ENCODE peak calls at places on chromosomes 11 and 22, in seven cellular contexts. One of them, this sample, is unnamed.
A peak's percentile ranks its signal among the peaks of the same experiment; 100 is the strongest.

GRCh38 chr11:74397531-74398243 is 546 bp downstream of the PGM2L1 start:
- DNase-seq in stimulated activated CD4-positive, alpha-beta T cell treated with anti-CD3 and anti-CD28 coated beads, Interleukin-12 subunit alpha, Interleukin-12 subunit beta, amount 100 ng/mL, for 48 hours: no peak
- DNase-seq in fibroblast of mammary gland: no peak
- DNase-seq in KBM-7: peak; percentile 77
- DNase-seq in left cardiac atrium: no peak
- DNase-seq in HEK293T: peak; percentile 36
- DNase-seq in activated naive CD4-positive, alpha-beta T cell treated with anti-CD3 and anti-CD28 coated beads for 36 hours: peak; percentile 49
- DNase-seq in this sample: peak; percentile 32

GRCh38 chr22:37204045-37204655 is 8.1 kb downstream of the SSTR3 start:
- DNase-seq in stimulated activated CD4-positive, alpha-beta T cell treated with anti-CD3 and anti-CD28 coated beads, Interleukin-12 subunit alpha, Interleukin-12 subunit beta, amount 100 ng/mL, for 48 hours: no peak
- DNase-seq in fibroblast of mammary gland: no peak
- DNase-seq in KBM-7: no peak
- DNase-seq in left cardiac atrium: no peak
- DNase-seq in HEK293T: no peak
- DNase-seq in activated naive CD4-positive, alpha-beta T cell treated with anti-CD3 and anti-CD28 coated beads for 36 hours: no peak
- DNase-seq in this sample: no peak

GRCh38 chr22:32541481-32541880 is 66.9 kb downstream of the FBXO7 start:
- DNase-seq in stimulated activated CD4-positive, alpha-beta T cell treated with anti-CD3 and anti-CD28 coated beads, Interleukin-12 subunit alpha, Interleukin-12 subunit beta, amount 100 ng/mL, for 48 hours: no peak
- DNase-seq in fibroblast of mammary gland: no peak
- DNase-seq in KBM-7: no peak
- DNase-seq in left cardiac atrium: no peak
- DNase-seq in HEK293T: no peak
- DNase-seq in activated naive CD4-positive, alpha-beta T cell treated with anti-CD3 and anti-CD28 coated beads for 36 hours: no peak
- DNase-seq in this sample: no peak

GRCh38 chr11:35427158-35427557 is 7.8 kb upstream of the SLC1A2 start:
- DNase-seq in stimulated activated CD4-positive, alpha-beta T cell treated with anti-CD3 and anti-CD28 coated beads, Interleukin-12 subunit alpha, Interleukin-12 subunit beta, amount 100 ng/mL, for 48 hours: no peak
- DNase-seq in fibroblast of mammary gland: peak; percentile 62
- DNase-seq in KBM-7: no peak
- DNase-seq in left cardiac atrium: peak; percentile 55
- DNase-seq in HEK293T: no peak
- DNase-seq in activated naive CD4-positive, alpha-beta T cell treated with anti-CD3 and anti-CD28 coated beads for 36 hours: no peak
- DNase-seq in this sample: peak; percentile 76

GRCh38 chr22:41922940-41923594 is 3.5 kb downstream of the TNFRSF13C start:
- DNase-seq in stimulated activated CD4-positive, alpha-beta T cell treated with anti-CD3 and anti-CD28 coated beads, Interleukin-12 subunit alpha, Interleukin-12 subunit beta, amount 100 ng/mL, for 48 hours: no peak
- DNase-seq in fibroblast of mammary gland: no peak
- DNase-seq in KBM-7: no peak
- DNase-seq in left cardiac atrium: no peak
- DNase-seq in HEK293T: no peak
- DNase-seq in activated naive CD4-positive, alpha-beta T cell treated with anti-CD3 and anti-CD28 coated beads for 36 hours: no peak
- DNase-seq in this sample: no peak

GRCh38 chr11:18907391-18907790 is 31.8 kb downstream of the MRGPRX1 start:
- DNase-seq in stimulated activated CD4-positive, alpha-beta T cell treated with anti-CD3 and anti-CD28 coated beads, Interleukin-12 subunit alpha, Interleukin-12 subunit beta, amount 100 ng/mL, for 48 hours: no peak
- DNase-seq in fibroblast of mammary gland: peak; percentile 2
- DNase-seq in KBM-7: no peak
- DNase-seq in left cardiac atrium: no peak
- DNase-seq in HEK293T: no peak
- DNase-seq in activated naive CD4-positive, alpha-beta T cell treated with anti-CD3 and anti-CD28 coated beads for 36 hours: no peak
- DNase-seq in this sample: no peak

GRCh38 chr22:35862697-35863096 is 145.0 kb downstream of the APOL5 start:
- DNase-seq in stimulated activated CD4-positive, alpha-beta T cell treated with anti-CD3 and anti-CD28 coated beads, Interleukin-12 subunit alpha, Interleukin-12 subunit beta, amount 100 ng/mL, for 48 hours: no peak
- DNase-seq in fibroblast of mammary gland: no peak
- DNase-seq in KBM-7: no peak
- DNase-seq in left cardiac atrium: no peak
- DNase-seq in HEK293T: no peak
- DNase-seq in activated naive CD4-positive, alpha-beta T cell treated with anti-CD3 and anti-CD28 coated beads for 36 hours: no peak
- DNase-seq in this sample: no peak

GRCh38 chr11:56048480-56048879 is 21.0 kb downstream of the OR5AS1 start:
- DNase-seq in stimulated activated CD4-positive, alpha-beta T cell treated with anti-CD3 and anti-CD28 coated beads, Interleukin-12 subunit alpha, Interleukin-12 subunit beta, amount 100 ng/mL, for 48 hours: no peak
- DNase-seq in fibroblast of mammary gland: no peak
- DNase-seq in KBM-7: no peak
- DNase-seq in left cardiac atrium: no peak
- DNase-seq in HEK293T: no peak
- DNase-seq in activated naive CD4-positive, alpha-beta T cell treated with anti-CD3 and anti-CD28 coated beads for 36 hours: no peak
- DNase-seq in this sample: no peak

GRCh38 chr11:803770-804598 is 1.0 kb downstream of the PIDD1 start:
- DNase-seq in stimulated activated CD4-positive, alpha-beta T cell treated with anti-CD3 and anti-CD28 coated beads, Interleukin-12 subunit alpha, Interleukin-12 subunit beta, amount 100 ng/mL, for 48 hours: no peak
- DNase-seq in fibroblast of mammary gland: no peak
- DNase-seq in KBM-7: peak; percentile 47
- DNase-seq in left cardiac atrium: no peak
- DNase-seq in HEK293T: no peak
- DNase-seq in activated naive CD4-positive, alpha-beta T cell treated with anti-CD3 and anti-CD28 coated beads for 36 hours: no peak
- DNase-seq in this sample: peak; percentile 24

GRCh38 chr11:69474736-69475135 is 6.7 kb upstream of the LINC01488 start:
- DNase-seq in stimulated activated CD4-positive, alpha-beta T cell treated with anti-CD3 and anti-CD28 coated beads, Interleukin-12 subunit alpha, Interleukin-12 subunit beta, amount 100 ng/mL, for 48 hours: no peak
- DNase-seq in fibroblast of mammary gland: no peak
- DNase-seq in KBM-7: no peak
- DNase-seq in left cardiac atrium: no peak
- DNase-seq in HEK293T: no peak
- DNase-seq in activated naive CD4-positive, alpha-beta T cell treated with anti-CD3 and anti-CD28 coated beads for 36 hours: no peak
- DNase-seq in this sample: no peak

GRCh38 chr11:83132191-83132590 is 24.7 kb upstream of the PCF11 start:
- DNase-seq in stimulated activated CD4-positive, alpha-beta T cell treated with anti-CD3 and anti-CD28 coated beads, Interleukin-12 subunit alpha, Interleukin-12 subunit beta, amount 100 ng/mL, for 48 hours: no peak
- DNase-seq in fibroblast of mammary gland: no peak
- DNase-seq in KBM-7: no peak
- DNase-seq in left cardiac atrium: no peak
- DNase-seq in HEK293T: no peak
- DNase-seq in activated naive CD4-positive, alpha-beta T cell treated with anti-CD3 and anti-CD28 coated beads for 36 hours: no peak
- DNase-seq in this sample: no peak

GRCh38 chr11:19739872-19740271 is 27.2 kb downstream of the NAV2 start:
- DNase-seq in stimulated activated CD4-positive, alpha-beta T cell treated with anti-CD3 and anti-CD28 coated beads, Interleukin-12 subunit alpha, Interleukin-12 subunit beta, amount 100 ng/mL, for 48 hours: no peak
- DNase-seq in fibroblast of mammary gland: no peak
- DNase-seq in KBM-7: no peak
- DNase-seq in left cardiac atrium: no peak
- DNase-seq in HEK293T: peak; percentile 14
- DNase-seq in activated naive CD4-positive, alpha-beta T cell treated with anti-CD3 and anti-CD28 coated beads for 36 hours: no peak
- DNase-seq in this sample: peak; percentile 41

GRCh38 chr11:64928957-64929356 is 4.5 kb downstream of the PPP2R5B start:
- DNase-seq in stimulated activated CD4-positive, alpha-beta T cell treated with anti-CD3 and anti-CD28 coated beads, Interleukin-12 subunit alpha, Interleukin-12 subunit beta, amount 100 ng/mL, for 48 hours: no peak
- DNase-seq in fibroblast of mammary gland: no peak
- DNase-seq in KBM-7: no peak
- DNase-seq in left cardiac atrium: no peak
- DNase-seq in HEK293T: no peak
- DNase-seq in activated naive CD4-positive, alpha-beta T cell treated with anti-CD3 and anti-CD28 coated beads for 36 hours: no peak
- DNase-seq in this sample: no peak

GRCh38 chr11:1534682-1535081 is 37.4 kb downstream of the DUSP8 start:
- DNase-seq in stimulated activated CD4-positive, alpha-beta T cell treated with anti-CD3 and anti-CD28 coated beads, Interleukin-12 subunit alpha, Interleukin-12 subunit beta, amount 100 ng/mL, for 48 hours: no peak
- DNase-seq in fibroblast of mammary gland: peak; percentile 70
- DNase-seq in KBM-7: no peak
- DNase-seq in left cardiac atrium: no peak
- DNase-seq in HEK293T: no peak
- DNase-seq in activated naive CD4-positive, alpha-beta T cell treated with anti-CD3 and anti-CD28 coated beads for 36 hours: no peak
- DNase-seq in this sample: peak; percentile 79